ENCODE peak calls at places on chromosome 19, in ten cellular contexts. E is heart right ventricle; S is neuronal stem cell; I is CD8-positive, alpha-beta T cell; A is fibroblast of the conjunctiva; C is activated naive CD8-positive, alpha-beta T cell treated with anti-CD3 and anti-CD28 coated beads for 36 hours; Z is CD8-positive, alpha-beta memory T cell; F is A673; N is RPMI7951; T is left ventricle myocardium inferior. B is an unnamed sample.

GRCh38 chr19:45876411-45877197 is 9.3 kb downstream of the IRF2BP1 start:
- DNase-seq in S (no peak), E (peak; percentile 55), F (no peak), N (peak; percentile 48), T (peak; percentile 41), Z (no peak), I (no peak), C (peak; percentile 55), A (no peak), B (peak; percentile 41)

GRCh38 chr19:6801397-6802086 is 29.0 kb downstream of the VAV1 start:
- DNase-seq in F (peak; percentile 97), T (peak; percentile 69), N (no peak), S (no peak), E (peak; percentile 57), C (peak; percentile 84), I (peak; percentile 82), A (no peak), Z (peak; percentile 76), B (peak; percentile 71)

GRCh38 chr19:28966737-28967401 is 246.1 kb downstream of the UQCRFS1 start:
- DNase-seq in F (no peak), E (no peak), C (no peak), Z (no peak), A (no peak), I (no peak), S (no peak), N (no peak), T (no peak), B (no peak)

GRCh38 chr19:6519289-6519688 is 11.5 kb upstream of the TNFSF9 start:
- DNase-seq in E (no peak), Z (no peak), S (no peak), F (no peak), C (no peak), A (peak; percentile 51), N (peak; percentile 61), T (no peak), I (no peak), B (no peak)

GRCh38 chr19:49666120-49666444 is 349 bp downstream of the BCL2L12 start:
- DNase-seq in C (no peak), T (no peak), F (no peak), A (no peak), Z (no peak), E (no peak), S (no peak), N (no peak), I (no peak), B (no peak)

GRCh38 chr19:11905928-11906327 is 18.3 kb downstream of the ZNF69 start:
- DNase-seq in S (no peak), N (no peak), C (no peak), Z (no peak), I (no peak), F (no peak), E (no peak), A (no peak), T (no peak), B (no peak)

GRCh38 chr19:17847538-17848366 is at the start of gene JAK3:
- DNase-seq in N (peak; percentile 44), F (peak; percentile 88), I (peak; percentile 72), S (peak; percentile 79), E (peak; percentile 63), A (peak; percentile 38), T (peak; percentile 54), C (peak; percentile 90), Z (peak; percentile 79), B (peak; percentile 83)

GRCh38 chr19:44808463-44809371 is at the start of gene BCAM:
- DNase-seq in F (peak; percentile 45), E (peak; percentile 87), A (peak; percentile 26), S (peak; percentile 76), N (peak; percentile 74), T (peak; percentile 86), I (no peak), C (no peak), Z (no peak), B (peak; percentile 93)

GRCh38 chr19:3444695-3445234 is 35.6 kb downstream of the SMIM24 start:
- DNase-seq in Z (no peak), E (no peak), C (no peak), A (no peak), T (no peak), I (no peak), F (no peak), N (no peak), S (no peak), B (no peak)

GRCh38 chr19:4007836-4008539 is 452 bp downstream of the PIAS4 start:
- DNase-seq in E (no peak), Z (peak; percentile 33), N (peak; percentile 32), F (peak; percentile 47), T (no peak), A (no peak), I (no peak), C (peak; percentile 49), S (peak; percentile 23), B (peak; percentile 19)

GRCh38 chr19:33438016-33438671 is 64.6 kb downstream of the CEBPG start:
- DNase-seq in N (peak; percentile 9), Z (no peak), F (no peak), I (no peak), S (no peak), C (no peak), E (peak; percentile 23), A (no peak), T (peak; percentile 42), B (peak; percentile 39)

GRCh38 chr19:47122359-47123335 is 8.0 kb upstream of the SAE1 start:
- DNase-seq in E (no peak), Z (no peak), F (no peak), C (no peak), T (no peak), I (no peak), N (peak; percentile 68), A (no peak), S (no peak), B (peak; percentile 44)

GRCh38 chr19:52535831-52536800 is 8.6 kb downstream of the ZNF808 start:
- DNase-seq in N (peak; percentile 65), S (peak; percentile 82), F (peak; percentile 91), C (peak; percentile 92), T (peak; percentile 94), Z (peak; percentile 91), E (peak; percentile 90), A (peak; percentile 38), I (peak; percentile 88), B (peak; percentile 93)

GRCh38 chr19:39252458-39252857 is 3.8 kb upstream of the IFNL4 start:
- DNase-seq in F (no peak), E (no peak), N (no peak), C (no peak), I (no peak), S (no peak), T (no peak), Z (no peak), A (no peak), B (no peak)

GRCh38 chr19:36060430-36060829 is 5.7 kb downstream of the WDR62 start:
- DNase-seq in S (no peak), T (peak; percentile 46), N (peak; percentile 50), Z (no peak), A (peak; percentile 44), C (peak; percentile 14), E (peak; percentile 16), F (peak; percentile 41), I (no peak), B (peak; percentile 80)

GRCh38 chr19:19096641-19097627 is 33.1 kb downstream of the SLC25A42 start:
- DNase-seq in A (no peak), N (no peak), Z (no peak), F (no peak), C (no peak), T (no peak), E (no peak), I (no peak), S (no peak), B (no peak)

GRCh38 chr19:18478545-18479311 is 40.8 kb upstream of the ISYNA1 start:
- DNase-seq in S (no peak), N (peak; percentile 97), I (no peak), Z (peak; percentile 66), T (peak; percentile 82), E (peak; percentile 80), C (peak; percentile 80), F (peak; percentile 78), A (peak; percentile 56), B (peak; percentile 92)

GRCh38 chr19:34244611-34245299 is 9.6 kb upstream of the GARRE1 start:
- DNase-seq in S (no peak), A (no peak), E (no peak), C (no peak), I (no peak), T (no peak), N (peak; percentile 27), Z (no peak), F (peak; percentile 51), B (no peak)

GRCh38 chr19:3982701-3983541 is 2.3 kb downstream of the EEF2 start:
- DNase-seq in T (no peak), Z (no peak), S (no peak), C (no peak), N (peak; percentile 59), I (no peak), A (no peak), E (peak; percentile 8), F (no peak), B (peak; percentile 47)

GRCh38 chr19:13095393-13095784 is 7.3 kb downstream of the LYL1 start:
- DNase-seq in S (no peak), Z (no peak), N (no peak), T (no peak), C (no peak), E (no peak), I (no peak), F (no peak), A (no peak), B (no peak)

GRCh38 chr19:38304866-38305429 is 897 bp downstream of the C19orf33 start:
- DNase-seq in F (no peak), C (no peak), Z (no peak), T (peak; percentile 55), I (no peak), N (no peak), E (peak; percentile 32), A (no peak), S (peak; percentile 82), B (peak; percentile 92)

B was measured in cardiac muscle cell.